ENCODE peak calls at places on chromosomes 2 and 18, in nine cellular contexts. K, M, Z, T, U, I, H, L and S are unnamed samples.

GRCh38 chr2:10918661-10919414 is 7.1 kb downstream of the KCNF1 start:
- DNase-seq in Z (no peak), T (no peak), I (no peak), M (no peak), H (no peak), K (no peak), U (no peak), L (no peak), S (no peak)

GRCh38 chr2:62292190-62292589 is 96.3 kb downstream of the B3GNT2 start:
- DNase-seq in Z (no peak), H (no peak), U (no peak), I (no peak), K (no peak), M (no peak), T (no peak), L (peak; percentile 16), S (no peak)

GRCh38 chr18:34694611-34695165 is 15.4 kb upstream of the DTNA start:
- DNase-seq in I (no peak), Z (peak; percentile 25), U (no peak), T (no peak), H (no peak), K (no peak), L (no peak), M (no peak), S (no peak)

GRCh38 chr2:173943738-173944137 is 21.4 kb downstream of the SP3 start:
- DNase-seq in K (no peak), H (no peak), Z (no peak), T (no peak), I (no peak), U (no peak), M (no peak), L (no peak), S (no peak)

GRCh38 chr2:62467475-62468321 is 38.3 kb downstream of the TMEM17 start:
- DNase-seq in U (peak; percentile 64), T (peak; percentile 56), Z (peak; percentile 13), H (no peak), I (no peak), M (no peak), L (no peak), K (no peak), S (no peak)

GRCh38 chr18:49250819-49251388 is 209.5 kb downstream of the DYM start:
- DNase-seq in H (no peak), M (no peak), T (no peak), Z (no peak), K (no peak), L (no peak), I (no peak), U (no peak), S (no peak)

GRCh38 chr18:63987743-63988142 is 17.9 kb downstream of the SERPINB8 start:
- DNase-seq in M (no peak), K (no peak), T (no peak), Z (no peak), H (no peak), U (no peak), I (no peak), L (no peak), S (no peak)

GRCh38 chr2:79910643-79911042 is 393.9 kb downstream of the LRRTM1 start:
- DNase-seq in L (no peak), T (no peak), I (no peak), Z (no peak), K (no peak), H (no peak), U (no peak), M (no peak), S (no peak)

GRCh38 chr2:13583609-13584008 is 866.9 kb downstream of the TRIB2 start:
- DNase-seq in K (no peak), H (no peak), M (no peak), T (no peak), U (no peak), I (no peak), L (no peak), Z (no peak), S (no peak)

GRCh38 chr2:70006447-70006784 is 45.0 kb upstream of the ASPRV1 start:
- DNase-seq in L (no peak), U (no peak), T (no peak), K (no peak), M (no peak), H (no peak), Z (no peak), I (no peak), S (no peak)

GRCh38 chr2:116719841-116720240 is 1094.7 kb upstream of the DDX18 start:
- DNase-seq in I (peak; percentile 88), H (peak; percentile 41), M (no peak), Z (peak; percentile 66), K (no peak), L (no peak), U (no peak), T (no peak), S (peak; percentile 50)

GRCh38 chr2:28445448-28446258 is 50.2 kb upstream of the PLB1 start:
- DNase-seq in L (no peak), H (peak; percentile 91), K (no peak), M (no peak), U (no peak), Z (no peak), I (no peak), T (peak; percentile 31), S (no peak)

GRCh38 chr2:36476411-36476810 is 120.8 kb downstream of the CRIM1 start:
- DNase-seq in H (no peak), M (no peak), Z (no peak), U (no peak), K (no peak), I (no peak), T (no peak), L (no peak), S (no peak)

GRCh38 chr2:146455325-146455724 is 1389.5 kb upstream of the ACVR2A start:
- DNase-seq in H (no peak), T (no peak), K (no peak), L (no peak), M (no peak), Z (no peak), I (no peak), U (no peak), S (no peak)

GRCh38 chr18:50080932-50081560 is 113.9 kb downstream of the MYO5B start:
- DNase-seq in T (no peak), U (no peak), H (no peak), K (no peak), M (no peak), I (no peak), L (no peak), Z (no peak), S (no peak)

GRCh38 chr2:47021301-47022009 is 105.8 kb upstream of the MCFD2 start:
- DNase-seq in I (no peak), U (no peak), K (no peak), Z (no peak), L (no peak), H (no peak), M (no peak), T (no peak), S (no peak)

GRCh38 chr18:44033144-44033543 is 647.5 kb upstream of the SETBP1 start:
- DNase-seq in H (no peak), I (no peak), Z (no peak), U (no peak), L (no peak), M (no peak), T (no peak), K (no peak), S (no peak)

GRCh38 chr18:58262581-58262980 is 218.6 kb downstream of the NEDD4L start:
- DNase-seq in Z (no peak), K (no peak), U (no peak), M (no peak), H (no peak), L (no peak), I (no peak), T (no peak), S (no peak)

GRCh38 chr18:76847926-76848325 is 25.6 kb downstream of the ZNF236 start:
- DNase-seq in K (no peak), H (no peak), Z (no peak), U (no peak), T (no peak), L (no peak), I (no peak), M (no peak), S (no peak)

GRCh38 chr18:44518666-44519065 is 162.0 kb upstream of the SETBP1 start:
- DNase-seq in L (no peak), M (no peak), I (no peak), H (no peak), Z (no peak), K (no peak), U (no peak), T (no peak), S (no peak)

GRCh38 chr18:46723856-46724415 is 32.9 kb downstream of the ST8SIA5 start:
- DNase-seq in Z (no peak), L (no peak), K (no peak), U (no peak), M (no peak), H (no peak), I (no peak), T (no peak), S (no peak)

GRCh38 chr2:120503793-120504571 is 158.0 kb downstream of the INHBB start:
- DNase-seq in L (peak; percentile 72), K (no peak), U (peak; percentile 94), T (peak; percentile 91), M (no peak), I (no peak), Z (no peak), H (no peak), S (no peak)

GRCh38 chr18:61743775-61744531 is 148.9 kb downstream of the RNF152 start:
- DNase-seq in H (no peak), K (no peak), M (no peak), U (no peak), L (peak; percentile 76), I (no peak), Z (no peak), T (no peak), S (no peak)

GRCh38 chr18:79117791-79118190 is 48.6 kb downstream of the ATP9B start:
- DNase-seq in M (no peak), T (no peak), Z (no peak), K (no peak), H (no peak), I (no peak), L (no peak), U (no peak), S (no peak)

GRCh38 chr2:240147382-240147781 is 6.9 kb upstream of the OTOS start:
- DNase-seq in M (no peak), U (no peak), K (no peak), L (no peak), I (no peak), H (no peak), Z (no peak), T (no peak), S (no peak)

GRCh38 chr2:28398101-28398834 is 5.6 kb downstream of the FOSL2 start:
- DNase-seq in K (no peak), U (no peak), I (no peak), H (no peak), L (no peak), T (no peak), Z (no peak), M (no peak), S (no peak)

GRCh38 chr18:28666216-28666615 is 489.3 kb upstream of the CDH2 start:
- DNase-seq in Z (no peak), M (no peak), U (no peak), L (no peak), I (no peak), T (no peak), K (no peak), H (no peak), S (no peak)

GRCh38 chr2:18067980-18068379 is 189.5 kb downstream of the KCNS3 start:
- DNase-seq in L (peak; percentile 26), M (no peak), Z (no peak), T (no peak), U (peak; percentile 59), H (no peak), K (no peak), I (no peak), S (no peak)

GRCh38 chr2:16104345-16105177 is 164.2 kb downstream of the MYCN start:
- DNase-seq in U (no peak), Z (no peak), M (no peak), K (no peak), T (no peak), H (no peak), L (no peak), I (no peak), S (no peak)

GRCh38 chr18:13433685-13434084 is 215.1 kb downstream of the LDLRAD4 start:
- DNase-seq in K (no peak), Z (no peak), I (no peak), L (no peak), H (no peak), T (no peak), U (no peak), M (no peak), S (no peak)

GRCh38 chr2:99974275-99974674 is 168.1 kb downstream of the AFF3 start:
- DNase-seq in M (no peak), Z (no peak), K (no peak), H (no peak), I (peak; percentile 26), U (no peak), L (no peak), T (no peak), S (no peak)